ENCODE peak calls at places on chromosomes 5 and 9, in six cellular contexts. R, C, H, M, B and D are unnamed samples.

GRCh38 chr5:173745123-173745522 is 128.7 kb upstream of the BOD1 start:
- DNase-seq in R (peak), C (no peak), H (no peak), M (peak), B (no peak), D (peak)

GRCh38 chr9:70133253-70134208 is 89.9 kb downstream of the MAMDC2 start:
- DNase-seq in R (no peak), C (no peak), H (peak), M (no peak), B (no peak), D (no peak)

GRCh38 chr5:652023-652515 is 39.9 kb downstream of the CEP72 start:
- DNase-seq in R (no peak), C (no peak), H (no peak), M (no peak), B (no peak), D (no peak)

GRCh38 chr5:148083203-148083602 is 19.4 kb downstream of the SPINK5 start:
- DNase-seq in R (no peak), C (no peak), H (no peak), M (no peak), B (no peak), D (no peak)

GRCh38 chr9:6302417-6302816 is 25.8 kb upstream of the TPD52L3 start:
- DNase-seq in R (no peak), C (no peak), H (peak), M (no peak), B (no peak), D (no peak)

GRCh38 chr9:133351908-133352634 is 4.1 kb downstream of the RPL7A start:
- DNase-seq in R (peak), C (peak), H (peak), M (peak), B (no peak), D (peak)

GRCh38 chr9:111102793-111103474 is 64.7 kb upstream of the LPAR1 start:
- DNase-seq in R (no peak), C (no peak), H (peak), M (no peak), B (no peak), D (no peak)

GRCh38 chr5:73030995-73031394 is 75.2 kb downstream of the FCHO2 start:
- DNase-seq in R (no peak), C (peak), H (peak), M (no peak), B (no peak), D (no peak)

GRCh38 chr5:108345541-108346171 is 36.2 kb downstream of the FBXL17 start:
- DNase-seq in R (peak), C (peak), H (peak), M (peak), B (no peak), D (peak)

GRCh38 chr9:106350777-106351176 is 512.2 kb upstream of the ZNF462 start:
- DNase-seq in R (no peak), C (no peak), H (no peak), M (peak), B (no peak), D (no peak)

GRCh38 chr9:27473135-27473534 is 51.0 kb upstream of the IFNK start:
- DNase-seq in R (no peak), C (no peak), H (no peak), M (no peak), B (peak), D (no peak)

GRCh38 chr5:66769839-66770617 is 173.8 kb downstream of the MAST4 start:
- DNase-seq in R (no peak), C (no peak), H (peak), M (peak), B (no peak), D (peak)

GRCh38 chr9:109496126-109496707 is 1.9 kb downstream of the PTPN3 start:
- DNase-seq in R (no peak), C (peak), H (no peak), M (no peak), B (no peak), D (no peak)

GRCh38 chr9:35549466-35549865 is 55.6 kb upstream of the TESK1 start:
- DNase-seq in R (no peak), C (no peak), H (no peak), M (no peak), B (no peak), D (no peak)

GRCh38 chr9:128001411-128002298 is 20.9 kb upstream of the EEIG1 start:
- DNase-seq in R (no peak), C (peak), H (peak), M (no peak), B (no peak), D (no peak)

GRCh38 chr5:36444582-36444999 is 142.9 kb upstream of the RANBP3L start:
- DNase-seq in R (no peak), C (no peak), H (peak), M (no peak), B (no peak), D (no peak)

GRCh38 chr5:143376911-143377838 is 26.3 kb downstream of the NR3C1 start:
- DNase-seq in R (no peak), C (peak), H (peak), M (no peak), B (no peak), D (no peak)

GRCh38 chr9:124040935-124041816 is 29.6 kb downstream of the LHX2 start:
- DNase-seq in R (peak), C (peak), H (peak), M (no peak), B (peak), D (peak)

GRCh38 chr5:1745806-1746370 is 53.7 kb downstream of the MRPL36 start:
- DNase-seq in R (no peak), C (no peak), H (no peak), M (no peak), B (peak), D (no peak)

GRCh38 chr5:119070578-119070827 is 384 bp upstream of the DMXL1 start:
- DNase-seq in R (no peak), C (no peak), H (no peak), M (peak), B (no peak), D (no peak)

GRCh38 chr5:115170924-115171510 is 1.3 kb upstream of the TRIM36 start:
- DNase-seq in R (no peak), C (no peak), H (peak), M (peak), B (no peak), D (no peak)

GRCh38 chr5:177501874-177502678 is 4.7 kb upstream of the PDLIM7 start:
- DNase-seq in R (peak), C (no peak), H (no peak), M (no peak), B (no peak), D (peak)

GRCh38 chr5:31637851-31638250 is 1.1 kb upstream of the PDZD2 start:
- DNase-seq in R (no peak), C (no peak), H (no peak), M (no peak), B (no peak), D (no peak)

GRCh38 chr9:26935847-26936246 is 11.2 kb downstream of the PLAA start:
- DNase-seq in R (no peak), C (no peak), H (no peak), M (no peak), B (no peak), D (no peak)

GRCh38 chr5:68518286-68518685 is 302.7 kb downstream of the PIK3R1 start:
- DNase-seq in R (no peak), C (no peak), H (no peak), M (no peak), B (no peak), D (no peak)

GRCh38 chr9:70954126-70954525 is 167.3 kb downstream of the TRPM3 start:
- DNase-seq in R (no peak), C (peak), H (peak), M (no peak), B (no peak), D (no peak)

GRCh38 chr5:157130933-157131332 is 11.7 kb downstream of the MED7 start:
- DNase-seq in R (peak), C (peak), H (peak), M (no peak), B (no peak), D (peak)

GRCh38 chr5:174872271-174872670 is 147.9 kb downstream of the MSX2 start:
- DNase-seq in R (no peak), C (no peak), H (no peak), M (no peak), B (no peak), D (no peak)

GRCh38 chr5:56176155-56176798 is 56.9 kb downstream of the ANKRD55 start:
- DNase-seq in R (no peak), C (no peak), H (peak), M (no peak), B (peak), D (no peak)

GRCh38 chr5:153953411-153953810 is 85.3 kb downstream of the FAM114A2 start:
- DNase-seq in R (no peak), C (no peak), H (peak), M (no peak), B (no peak), D (no peak)

GRCh38 chr9:25350011-25350410 is 328.2 kb downstream of the TUSC1 start:
- DNase-seq in R (no peak), C (no peak), H (no peak), M (peak), B (no peak), D (peak)

GRCh38 chr5:141951341-141951781 is 6.6 kb downstream of the PCDH12 start:
- DNase-seq in R (no peak), C (no peak), H (no peak), M (peak), B (no peak), D (peak)

GRCh38 chr5:100430268-100430900 is 104.8 kb upstream of the FAM174A start:
- DNase-seq in R (peak), C (peak), H (peak), M (peak), B (peak), D (peak)

GRCh38 chr5:66969963-66970362 is 226.6 kb downstream of the CD180 start:
- DNase-seq in R (no peak), C (no peak), H (no peak), M (no peak), B (no peak), D (no peak)